ENCODE peak calls at places on chromosomes 12 and 14, in seven cellular contexts. Q, J, Z, T, P, E and L are unnamed samples.

GRCh38 chr12:94676011-94676709 is 25.8 kb upstream of the TMCC3 start:
- DNase-seq in Q (peak), J (peak), Z (peak), T (peak), P (peak), E (no peak), L (no peak)

GRCh38 chr12:130977046-130977758 is 23.5 kb downstream of the ADGRD1 start:
- DNase-seq in Q (no peak), J (no peak), Z (no peak), T (peak), P (no peak), E (no peak), L (no peak)

GRCh38 chr12:32390572-32391219 is 8.7 kb upstream of the FGD4 start:
- DNase-seq in Q (peak), J (no peak), Z (peak), T (no peak), P (peak), E (no peak), L (peak)

GRCh38 chr12:7146906-7147305 is 16.7 kb downstream of the CLSTN3 start:
- DNase-seq in Q (no peak), J (no peak), Z (no peak), T (peak), P (no peak), E (no peak), L (no peak)

GRCh38 chr12:47946413-47947107 is 16.8 kb upstream of the TMEM106C start:
- DNase-seq in Q (peak), J (no peak), Z (no peak), T (peak), P (no peak), E (peak), L (peak)

GRCh38 chr12:50196537-50196936 is 29.4 kb upstream of the CERS5 start:
- DNase-seq in Q (no peak), J (no peak), Z (no peak), T (no peak), P (no peak), E (no peak), L (no peak)

GRCh38 chr12:58930770-58931324 is 10.5 kb upstream of the LRIG3 start:
- DNase-seq in Q (no peak), J (no peak), Z (no peak), T (no peak), P (no peak), E (no peak), L (no peak)

GRCh38 chr12:3218846-3219632 is 141.9 kb downstream of the TSPAN9 start:
- DNase-seq in Q (no peak), J (no peak), Z (no peak), T (no peak), P (peak), E (no peak), L (no peak)

GRCh38 chr12:79690606-79691298 is at the start of gene PAWR:
- DNase-seq in Q (peak), J (peak), Z (peak), T (peak), P (peak), E (peak), L (peak)

GRCh38 chr12:55771736-55772135 is 28.8 kb downstream of the GDF11 start:
- DNase-seq in Q (no peak), J (no peak), Z (no peak), T (no peak), P (no peak), E (no peak), L (no peak)

GRCh38 chr12:72509893-72510292 is 237.7 kb downstream of the TRHDE start:
- DNase-seq in Q (no peak), J (no peak), Z (no peak), T (no peak), P (no peak), E (no peak), L (no peak)

GRCh38 chr12:72510772-72511171 is 238.6 kb downstream of the TRHDE start:
- DNase-seq in Q (no peak), J (no peak), Z (no peak), T (no peak), P (no peak), E (no peak), L (no peak)

GRCh38 chr12:72511906-72512305 is 239.7 kb downstream of the TRHDE start:
- DNase-seq in Q (no peak), J (no peak), Z (no peak), T (no peak), P (no peak), E (peak), L (peak)

GRCh38 chr12:72511493-72511892 is 239.3 kb downstream of the TRHDE start:
- DNase-seq in Q (no peak), J (no peak), Z (no peak), T (no peak), P (no peak), E (peak), L (no peak)
- H3K4me3 ChIP-seq in Q (no peak), J (no peak), Z (no peak), T (no peak), P (no peak), E (peak), L (no peak)

DNA sequence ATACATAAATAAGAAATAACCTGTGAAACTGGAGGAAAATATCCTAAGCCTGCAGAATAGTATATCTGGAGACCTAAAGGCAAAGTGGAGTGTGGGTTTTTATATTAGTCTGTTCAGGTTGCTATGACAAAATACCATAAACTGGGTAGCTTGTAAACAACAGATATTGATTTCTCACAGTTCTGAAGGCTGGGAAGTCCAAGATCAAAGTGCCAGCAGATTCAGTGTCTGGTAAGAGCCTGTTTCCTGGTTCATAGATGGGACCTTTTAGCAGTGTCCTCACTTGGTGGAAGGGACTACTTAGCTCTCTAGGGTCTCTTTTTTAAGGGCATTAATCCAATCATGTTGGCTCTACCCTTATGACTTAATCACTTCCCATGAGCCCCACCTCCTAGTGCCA is 25.4 kb upstream of the NEDD1 start:
- DNase-seq in Q (no peak), J (no peak), Z (no peak), T (no peak), P (no peak), E (no peak), L (no peak)
- H3K4me3 ChIP-seq in Q (no peak), J (no peak), Z (no peak), T (no peak), P (no peak), E (no peak), L (no peak)

DNA sequence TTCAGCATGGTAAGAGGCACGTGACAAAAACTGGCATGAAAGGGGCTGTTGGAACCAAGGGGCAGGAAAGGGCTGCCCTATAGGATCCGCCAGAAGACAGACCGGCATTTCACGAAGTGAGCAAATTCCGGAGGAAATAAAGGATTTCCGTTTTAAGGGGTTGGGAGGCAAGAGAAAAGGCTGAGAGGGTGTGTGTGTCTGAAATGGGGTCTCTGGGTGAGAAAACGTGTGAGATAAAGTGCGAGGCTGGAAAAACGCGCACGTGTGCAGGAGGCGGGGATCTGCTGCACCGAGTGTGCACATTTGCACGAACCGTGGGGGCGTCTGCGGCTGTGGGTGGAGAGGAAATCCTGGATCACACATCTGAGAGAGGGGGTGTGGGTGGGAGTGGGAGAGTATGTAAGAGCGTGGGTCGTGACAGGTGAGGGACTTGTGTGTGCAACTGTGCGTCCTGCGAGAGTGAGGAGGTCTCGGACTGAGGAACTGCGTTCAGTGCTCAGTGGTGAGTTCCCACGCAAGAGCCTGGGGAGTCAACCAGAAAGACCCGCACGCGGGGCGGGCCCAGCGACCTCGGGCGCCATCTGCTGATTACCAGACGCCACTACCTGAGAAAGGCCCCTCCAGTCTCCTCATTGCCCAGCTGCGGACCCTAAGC is 37.0 kb upstream of the P2RX7 start:
- DNase-seq in Q (peak), J (peak), Z (peak), T (peak), P (peak), E (peak), L (peak)
- H3K4me3 ChIP-seq in Q (peak), J (peak), Z (no peak), T (peak), P (peak), E (peak), L (no peak)

GRCh38 chr12:132909030-132909368 is 21.6 kb upstream of the CHFR start:
- DNase-seq in Q (no peak), J (no peak), Z (no peak), T (no peak), P (no peak), E (no peak), L (no peak)

GRCh38 chr12:132908145-132909029 is 21.0 kb upstream of the CHFR start:
- DNase-seq in Q (peak), J (peak), Z (peak), T (peak), P (peak), E (peak), L (peak)

GRCh38 chr12:132907216-132907615 is 19.8 kb upstream of the CHFR start:
- DNase-seq in Q (no peak), J (no peak), Z (no peak), T (no peak), P (no peak), E (no peak), L (no peak)

GRCh38 chr12:132899033-132899432 is 11.6 kb upstream of the CHFR start:
- DNase-seq in Q (no peak), J (no peak), Z (no peak), T (no peak), P (no peak), E (no peak), L (peak)

GRCh38 chr12:132904718-132905328 is 17.4 kb upstream of the CHFR start:
- DNase-seq in Q (peak), J (peak), Z (peak), T (peak), P (peak), E (peak), L (no peak)
- H3K4me3 ChIP-seq in Q (no peak), J (no peak), Z (no peak), T (no peak), P (no peak), E (no peak), L (no peak)

GRCh38 chr14:89012272-89013097 is 188.0 kb downstream of the TTC8 start:
- DNase-seq in Q (no peak), J (no peak), Z (no peak), T (no peak), P (no peak), E (no peak), L (no peak)
- H3K4me3 ChIP-seq in Q (peak), J (peak), Z (peak), T (no peak), P (no peak), E (no peak), L (peak)

DNA sequence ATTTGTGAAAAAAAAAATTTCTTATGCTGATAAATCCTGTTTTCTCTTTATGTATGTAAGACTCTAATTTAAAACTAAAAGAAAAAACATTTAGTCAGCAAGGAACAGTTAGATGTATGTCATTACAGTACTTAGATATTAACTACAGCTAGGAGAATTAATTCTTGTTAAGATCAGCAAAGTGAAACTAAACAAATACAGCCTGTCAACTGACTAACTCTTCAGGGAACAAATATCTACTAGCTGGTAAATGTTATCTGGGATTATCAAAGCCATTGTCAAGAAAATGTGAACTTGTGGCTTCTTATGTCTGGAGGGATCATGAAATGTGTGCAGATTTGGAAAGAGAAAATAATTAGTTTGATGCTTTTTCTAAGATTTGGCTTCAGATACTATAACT is 27.5 kb downstream of the MGAT4C start:
- DNase-seq in Q (no peak), J (no peak), Z (no peak), T (no peak), P (no peak), E (no peak), L (no peak)
- H3K4me3 ChIP-seq in Q (no peak), J (no peak), Z (no peak), T (no peak), P (no peak), E (no peak), L (no peak)

GRCh38 chr14:57389646-57390036 is 745 bp upstream of the NAA30 start:
- DNase-seq in Q (peak), J (no peak), Z (peak), T (no peak), P (no peak), E (no peak), L (no peak)
- H3K4me3 ChIP-seq in Q (peak), J (peak), Z (peak), T (peak), P (peak), E (peak), L (peak)

GRCh38 chr12:114903394-114903748 is 219.4 kb upstream of the TBX3 start:
- DNase-seq in Q (no peak), J (no peak), Z (no peak), T (no peak), P (no peak), E (peak), L (no peak)
- H3K4me3 ChIP-seq in Q (no peak), J (no peak), Z (no peak), T (no peak), P (no peak), E (peak), L (no peak)

GRCh38 chr12:121789233-121789781 is 4.2 kb downstream of the RHOF start:
- DNase-seq in Q (no peak), J (peak), Z (no peak), T (no peak), P (no peak), E (no peak), L (no peak)
- H3K4me3 ChIP-seq in Q (peak), J (peak), Z (no peak), T (no peak), P (no peak), E (no peak), L (no peak)

DNA sequence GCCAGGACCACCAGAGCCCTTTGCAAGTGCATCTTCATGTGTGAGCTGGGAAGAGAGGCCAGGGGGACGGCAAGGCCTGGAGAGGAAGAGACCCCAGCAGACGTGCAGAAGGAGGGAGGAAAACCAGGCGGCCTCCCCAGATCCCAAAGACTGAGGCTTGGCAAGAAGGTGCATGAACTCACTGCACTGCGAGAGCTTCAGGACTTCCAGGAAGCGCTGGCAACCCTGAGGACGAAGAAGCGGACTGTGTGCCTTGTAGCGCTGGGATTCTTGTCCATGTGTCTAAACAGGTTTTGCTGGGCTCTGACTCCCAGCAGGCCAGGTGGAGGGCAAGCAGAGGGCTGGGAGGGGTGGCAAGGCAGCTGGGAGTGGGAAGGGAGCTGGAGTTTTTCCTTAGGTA is 939 bp downstream of the TGFB3 start:
- DNase-seq in Q (peak), J (no peak), Z (peak), T (peak), P (peak), E (peak), L (peak)
- H3K4me3 ChIP-seq in Q (peak), J (no peak), Z (no peak), T (peak), P (peak), E (peak), L (no peak)